ENCODE peak calls at places on chromosomes 7 and 10, in eight cellular contexts. Q is lung microvascular endothelial cell; U is nucleus accumbens; A is posterior vena cava; S is NCI-H2171 treated with DMSO at 0.1 percent for 48 hours; B is NB4; M is T1000; G is stimulated activated CD4-positive, alpha-beta T cell treated with anti-CD3 and anti-CD28 coated beads, Interleukin-15, amount 100 ng/mL, for 48 hours. F is an unnamed sample.

GRCh38 chr10:8835453-8836167 is 781.1 kb downstream of the GATA3 start:
- DNase-seq in Q (no peak), U (no peak), A (no peak), S (no peak), B (no peak), M (no peak), G (no peak), F (no peak)

GRCh38 chr10:84176351-84176750 is 2.8 kb downstream of the GPR15LG start:
- DNase-seq in Q (no peak), U (no peak), A (no peak), S (no peak), B (no peak), M (no peak), G (no peak), F (no peak)

GRCh38 chr7:130961128-130961601 is 227.2 kb upstream of the KLF14 start:
- DNase-seq in Q (no peak), U (no peak), A (no peak), S (no peak), B (peak), M (no peak), G (peak), F (peak)

GRCh38 chr7:73839743-73840714 is 2.3 kb downstream of the METTL27 start:
- DNase-seq in Q (no peak), U (no peak), A (no peak), S (no peak), B (no peak), M (no peak), G (no peak), F (no peak)

GRCh38 chr7:98423043-98423442 is 22.2 kb upstream of the BAIAP2L1 start:
- DNase-seq in Q (no peak), U (no peak), A (no peak), S (peak), B (peak), M (peak), G (no peak), F (no peak)

GRCh38 chr7:26910221-26910620 is 45.8 kb upstream of the SKAP2 start:
- DNase-seq in Q (no peak), U (no peak), A (no peak), S (no peak), B (peak), M (peak), G (no peak), F (no peak)

GRCh38 chr7:30923774-30924413 is 12.2 kb downstream of the AQP1 start:
- DNase-seq in Q (no peak), U (no peak), A (peak), S (no peak), B (no peak), M (no peak), G (no peak), F (no peak)

GRCh38 chr7:13099197-13099795 is 411.9 kb downstream of the ARL4A start:
- DNase-seq in Q (no peak), U (no peak), A (no peak), S (no peak), B (no peak), M (no peak), G (no peak), F (no peak)

GRCh38 chr10:70694410-70695179 is 22.3 kb downstream of the ADAMTS14 start:
- DNase-seq in Q (no peak), U (no peak), A (no peak), S (no peak), B (no peak), M (no peak), G (no peak), F (no peak)

GRCh38 chr10:69182005-69182404 is 2.0 kb downstream of the SUPV3L1 start:
- DNase-seq in Q (no peak), U (no peak), A (no peak), S (no peak), B (no peak), M (no peak), G (no peak), F (no peak)

GRCh38 chr7:129205987-129206785 is 17.8 kb downstream of the SMO start:
- DNase-seq in Q (no peak), U (no peak), A (no peak), S (no peak), B (peak), M (no peak), G (no peak), F (no peak)

GRCh38 chr10:72364239-72364777 is 9.6 kb upstream of the DNAJB12 start:
- DNase-seq in Q (peak), U (peak), A (peak), S (peak), B (peak), M (peak), G (peak), F (peak)

GRCh38 chr10:61795551-61795950 is 105.9 kb upstream of the ARID5B start:
- DNase-seq in Q (no peak), U (no peak), A (no peak), S (peak), B (peak), M (no peak), G (no peak), F (no peak)

F was measured in stimulated activated CD8-positive, alpha-beta memory T cell treated with anti-CD3 and anti-CD28 coated beads, Interleukin-7, amount 100 ng/mL, for 4 hours.